ENCODE peak calls at places on chromosome 19, in nine cellular contexts. A, Z, X, M, T, B, Q, S and J are unnamed samples.

GRCh38 chr19:31992750-31993149 is 352.7 kb upstream of the ZNF507 start:
- DNase-seq in A (no peak), Z (no peak), X (no peak), M (no peak), T (no peak), B (no peak), Q (no peak), S (no peak), J (no peak)

GRCh38 chr19:46890423-46891170 is 29.8 kb downstream of the ARHGAP35 start:
- DNase-seq in A (no peak), Z (no peak), X (no peak), M (no peak), T (no peak), B (no peak), Q (no peak), S (no peak), J (no peak)

GRCh38 chr19:9943744-9944143 is 7.4 kb upstream of the OLFM2 start:
- DNase-seq in A (no peak), Z (no peak), X (no peak), M (no peak), T (no peak), B (no peak), Q (no peak), S (no peak), J (no peak)

GRCh38 chr19:18109731-18110671 is 12.4 kb downstream of the MAST3 start:
- DNase-seq in A (peak), Z (peak), X (peak), M (peak), T (peak), B (peak), Q (no peak), S (peak), J (no peak)

GRCh38 chr19:771332-771785 is 20.4 kb downstream of the MISP start:
- DNase-seq in A (peak), Z (no peak), X (no peak), M (peak), T (peak), B (peak), Q (no peak), S (no peak), J (no peak)

GRCh38 chr19:29819986-29820385 is 8.2 kb downstream of the CCNE1 start:
- DNase-seq in A (no peak), Z (no peak), X (no peak), M (no peak), T (no peak), B (no peak), Q (no peak), S (peak), J (no peak)

GRCh38 chr19:39733841-39734240 is 4.0 kb downstream of the CLC start:
- DNase-seq in A (no peak), Z (no peak), X (no peak), M (no peak), T (no peak), B (no peak), Q (no peak), S (no peak), J (no peak)

GRCh38 chr19:38001158-38001781 is 94.3 kb downstream of the SIPA1L3 start:
- DNase-seq in A (no peak), Z (no peak), X (no peak), M (no peak), T (no peak), B (no peak), Q (no peak), S (no peak), J (no peak)

GRCh38 chr19:57888494-57889231 is at the start of gene ZNF814:
- DNase-seq in A (peak), Z (peak), X (peak), M (peak), T (peak), B (peak), Q (peak), S (peak), J (no peak)

GRCh38 chr19:34808566-34808965 is 35.6 kb upstream of the ZNF599 start:
- DNase-seq in A (no peak), Z (no peak), X (no peak), M (no peak), T (no peak), B (no peak), Q (no peak), S (no peak), J (no peak)

GRCh38 chr19:55461974-55462628 is 659 bp upstream of the ISOC2 start:
- DNase-seq in A (peak), Z (no peak), X (no peak), M (no peak), T (peak), B (no peak), Q (no peak), S (no peak), J (no peak)

GRCh38 chr19:9032136-9032626 is 22.0 kb upstream of the MUC16 start:
- DNase-seq in A (no peak), Z (no peak), X (no peak), M (no peak), T (no peak), B (no peak), Q (no peak), S (no peak), J (no peak)

GRCh38 chr19:11254662-11255061 is 7.7 kb downstream of the DOCK6 start:
- DNase-seq in A (no peak), Z (no peak), X (no peak), M (no peak), T (no peak), B (peak), Q (no peak), S (no peak), J (no peak)

GRCh38 chr19:54179921-54180452 is 7.0 kb upstream of the TMC4 start:
- DNase-seq in A (peak), Z (peak), X (peak), M (peak), T (no peak), B (peak), Q (no peak), S (peak), J (no peak)

GRCh38 chr19:35622750-35623149 is 6.1 kb upstream of the RBM42 start:
- DNase-seq in A (peak), Z (no peak), X (no peak), M (no peak), T (no peak), B (no peak), Q (no peak), S (no peak), J (no peak)

GRCh38 chr19:49713236-49713845 is 22.4 kb downstream of the CPT1C start:
- DNase-seq in A (no peak), Z (no peak), X (no peak), M (no peak), T (no peak), B (no peak), Q (no peak), S (no peak), J (no peak)

GRCh38 chr19:30450101-30450500 is 77.9 kb downstream of the ZNF536 start:
- DNase-seq in A (peak), Z (no peak), X (peak), M (no peak), T (no peak), B (peak), Q (no peak), S (peak), J (no peak)

GRCh38 chr19:41801031-41801430 is 4.6 kb downstream of the CEACAM3 start:
- DNase-seq in A (no peak), Z (no peak), X (no peak), M (no peak), T (no peak), B (no peak), Q (no peak), S (no peak), J (no peak)

GRCh38 chr19:36245210-36246005 is 30.5 kb downstream of the ZNF146 start:
- DNase-seq in A (peak), Z (no peak), X (no peak), M (no peak), T (no peak), B (peak), Q (no peak), S (no peak), J (no peak)

GRCh38 chr19:2587001-2587719 is 111.2 kb downstream of the GADD45B start:
- DNase-seq in A (no peak), Z (no peak), X (no peak), M (no peak), T (no peak), B (peak), Q (no peak), S (peak), J (no peak)

GRCh38 chr19:35304036-35304435 is 12.1 kb downstream of the MAG start:
- DNase-seq in A (no peak), Z (no peak), X (no peak), M (no peak), T (no peak), B (no peak), Q (no peak), S (no peak), J (no peak)

GRCh38 chr19:11359421-11359820 is 4.2 kb downstream of the PLPPR2 start:
- DNase-seq in A (no peak), Z (no peak), X (no peak), M (no peak), T (no peak), B (no peak), Q (no peak), S (no peak), J (no peak)

GRCh38 chr19:4327252-4327876 is 11.3 kb downstream of the STAP2 start:
- DNase-seq in A (peak), Z (peak), X (peak), M (peak), T (peak), B (peak), Q (peak), S (peak), J (no peak)

GRCh38 chr19:46660008-46660517 is 919 bp downstream of the DACT3 start:
- DNase-seq in A (peak), Z (no peak), X (no peak), M (no peak), T (peak), B (peak), Q (no peak), S (peak), J (peak)

GRCh38 chr19:56076413-56076998 is 44.6 kb downstream of the ZNF787 start:
- DNase-seq in A (peak), Z (peak), X (peak), M (peak), T (peak), B (peak), Q (no peak), S (peak), J (no peak)

GRCh38 chr19:30587869-30588268 is 215.7 kb downstream of the ZNF536 start:
- DNase-seq in A (no peak), Z (no peak), X (no peak), M (no peak), T (no peak), B (no peak), Q (no peak), S (no peak), J (no peak)

GRCh38 chr19:29467824-29468401 is 57.9 kb upstream of the VSTM2B start:
- DNase-seq in A (peak), Z (no peak), X (no peak), M (peak), T (peak), B (peak), Q (no peak), S (no peak), J (no peak)

GRCh38 chr19:39405261-39405912 is 1.3 kb upstream of the ZFP36 start:
- DNase-seq in A (no peak), Z (no peak), X (no peak), M (no peak), T (no peak), B (no peak), Q (no peak), S (no peak), J (no peak)

GRCh38 chr19:12721656-12722565 is 1.8 kb downstream of the TNPO2 start:
- DNase-seq in A (peak), Z (peak), X (peak), M (peak), T (peak), B (peak), Q (peak), S (peak), J (no peak)

GRCh38 chr19:2385053-2385721 is 25.1 kb downstream of the TMPRSS9 start:
- DNase-seq in A (peak), Z (no peak), X (peak), M (peak), T (peak), B (peak), Q (peak), S (no peak), J (no peak)

GRCh38 chr19:5445667-5446066 is 9.6 kb upstream of the ZNRF4 start:
- DNase-seq in A (no peak), Z (no peak), X (no peak), M (no peak), T (peak), B (no peak), Q (no peak), S (no peak), J (no peak)

GRCh38 chr19:6739884-6740588 is 556 bp downstream of the TRIP10 start:
- DNase-seq in A (peak), Z (peak), X (peak), M (no peak), T (peak), B (peak), Q (no peak), S (peak), J (no peak)
- TF ChIP-seq CTCF in A (no peak), Z (no peak), X (no peak), M (no peak), T (no peak), B (no peak), Q (no peak), S (no peak), J (no peak)

GRCh38 chr19:14375582-14376291 is 5.5 kb upstream of the ADGRE5 start:
- DNase-seq in A (no peak), Z (no peak), X (no peak), M (no peak), T (no peak), B (peak), Q (no peak), S (peak), J (no peak)
- H3K4me3 ChIP-seq in A (no peak), Z (no peak), X (no peak), M (no peak), T (no peak), B (no peak), Q (peak), S (no peak), J (no peak)

DNA sequence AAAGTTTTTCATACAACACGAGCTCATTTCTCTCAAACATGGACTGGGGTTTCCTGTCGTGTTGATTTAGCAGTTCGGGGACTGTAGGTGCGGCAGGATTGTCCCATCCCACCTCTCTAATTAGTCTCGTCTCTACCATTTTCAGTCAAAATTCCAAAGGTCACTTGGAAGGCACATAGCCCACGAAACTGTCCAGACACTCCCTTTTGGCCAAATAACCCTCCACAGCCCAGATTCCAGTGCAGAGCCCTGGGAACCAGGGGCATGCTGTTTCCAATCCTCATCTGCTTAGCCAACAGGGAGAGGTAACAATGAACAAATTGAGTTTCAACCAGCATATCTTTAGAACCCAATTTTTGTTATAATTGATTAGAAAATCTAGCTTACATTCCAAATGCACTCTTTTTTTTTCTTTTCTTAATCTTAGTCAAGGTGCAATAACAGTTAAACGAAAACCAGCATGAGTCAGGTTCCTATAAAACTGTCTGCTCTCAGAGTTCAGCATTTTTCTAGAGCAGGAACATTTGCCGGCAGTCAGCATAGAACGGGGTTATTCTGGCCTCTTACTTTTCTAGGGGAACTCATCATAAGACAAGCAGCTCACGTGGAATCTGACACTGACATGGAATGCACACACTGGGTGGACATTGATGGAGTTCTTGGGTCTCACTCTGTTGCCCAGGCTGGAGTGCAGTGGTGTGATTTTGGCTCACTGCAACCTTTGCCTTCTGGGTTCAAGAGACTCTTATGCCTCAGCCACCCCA is 14.4 kb upstream of the CEBPA start:
- DNase-seq in A (no peak), Z (no peak), X (peak), M (no peak), T (no peak), B (no peak), Q (no peak), S (no peak), J (no peak)
- TF ChIP-seq POLR2AphosphoS5 in A (no peak), Z (no peak), X (peak), M (no peak), T (no peak), B (no peak), Q (no peak), S (no peak), J (peak)

GRCh38 chr19:48630289-48631036 is 6.7 kb downstream of the DBP start:
- DNase-seq in A (no peak), Z (peak), X (peak), M (no peak), T (no peak), B (peak), Q (no peak), S (peak), J (no peak)
- TF ChIP-seq CTCF in A (no peak), Z (peak), X (peak), M (no peak), T (no peak), B (peak), Q (no peak), S (no peak), J (no peak)

GRCh38 chr19:20039203-20039723 is at the start of gene ZNF682:
- DNase-seq in A (peak), Z (peak), X (peak), M (peak), T (peak), B (peak), Q (peak), S (peak), J (peak)

GRCh38 chr19:20044663-20045062 is 5.4 kb upstream of the ZNF682 start:
- DNase-seq in A (no peak), Z (no peak), X (no peak), M (no peak), T (no peak), B (no peak), Q (no peak), S (no peak), J (no peak)
- H3K4me3 ChIP-seq in A (no peak), Z (no peak), X (no peak), M (no peak), T (no peak), B (no peak), Q (no peak), S (no peak), J (no peak)

GRCh38 chr19:51339687-51340656 is 2.0 kb downstream of the VSIG10L start:
- DNase-seq in A (peak), Z (peak), X (peak), M (peak), T (peak), B (peak), Q (peak), S (peak), J (peak)
- TF ChIP-seq POLR2AphosphoS5 in A (peak), Z (peak), X (peak), M (no peak), T (peak), B (peak), Q (no peak), S (peak), J (peak)

GRCh38 chr19:16623066-16623465 is 4.9 kb downstream of the MED26 start:
- DNase-seq in A (no peak), Z (no peak), X (no peak), M (no peak), T (no peak), B (no peak), Q (no peak), S (no peak), J (no peak)
- TF ChIP-seq CTCF in A (no peak), Z (no peak), X (no peak), M (no peak), T (no peak), B (no peak), Q (no peak), S (no peak), J (no peak)